ENCODE peak calls at places on chromosomes 12 and 14, in six cellular contexts. H is upper lobe of right lung, E is breast epithelium, X is Peyer's patch, K is Panc1, A is HCT116. O is an unnamed sample.

GRCh38 chr14:90613997-90614396 is 202.2 kb downstream of the TTC7B start:
- DNase-seq in X (no peak), H (no peak), E (no peak), A (no peak), K (no peak), O (no peak)

GRCh38 chr12:119693006-119693405 is 25.1 kb downstream of the PRKAB1 start:
- DNase-seq in X (no peak), H (no peak), K (no peak), E (no peak), A (no peak), O (peak; percentile 39)

GRCh38 chr14:63475761-63476160 is 67.4 kb downstream of the PPP2R5E start:
- DNase-seq in H (no peak), E (no peak), K (no peak), X (no peak), A (no peak), O (no peak)

GRCh38 chr14:81511110-81511900 is 22.3 kb downstream of the SEL1L start:
- DNase-seq in K (no peak), X (no peak), A (no peak), H (no peak), E (no peak), O (no peak)

GRCh38 chr12:98297557-98297956 is 217.8 kb upstream of the TMPO start:
- DNase-seq in K (no peak), X (no peak), A (no peak), E (no peak), H (no peak), O (no peak)

GRCh38 chr12:49866859-49867579 is 24.1 kb upstream of the BCDIN3D start:
- DNase-seq in K (peak; percentile 43), X (peak; percentile 71), E (peak; percentile 70), H (peak; percentile 86), A (peak; percentile 52), O (no peak)

GRCh38 chr12:83016226-83016835 is 329.6 kb downstream of the TMTC2 start:
- DNase-seq in A (peak; percentile 79), K (no peak), H (no peak), E (no peak), X (no peak), O (peak; percentile 59)

GRCh38 chr12:11269607-11270006 is at the start of gene PRB3:
- DNase-seq in X (no peak), H (no peak), K (no peak), A (no peak), E (no peak), O (no peak)

GRCh38 chr12:30457621-30458289 is 237.9 kb downstream of the IPO8 start:
- DNase-seq in E (no peak), K (no peak), A (peak; percentile 75), H (no peak), X (no peak), O (peak; percentile 43)

GRCh38 chr12:45644521-45644920 is 85.0 kb upstream of the ARID2 start:
- DNase-seq in X (no peak), K (no peak), E (no peak), A (no peak), H (no peak), O (peak; percentile 49)

GRCh38 chr12:96872946-96873345 is 34.1 kb upstream of the NEDD1 start:
- DNase-seq in X (no peak), H (no peak), A (no peak), K (no peak), E (no peak), O (no peak)

GRCh38 chr14:105945891-105946290 is 419.5 kb downstream of the TMEM121 start:
- DNase-seq in K (no peak), H (no peak), E (no peak), A (no peak), X (no peak), O (no peak)

GRCh38 chr12:21851151-21851550 is 76.6 kb upstream of the KCNJ8 start:
- DNase-seq in K (no peak), H (no peak), E (no peak), X (no peak), A (no peak), O (no peak)

GRCh38 chr12:110937104-110937641 is 16.8 kb upstream of the MYL2 start:
- DNase-seq in X (peak; percentile 23), E (no peak), A (peak; percentile 57), K (peak; percentile 36), H (peak; percentile 74), O (no peak)

GRCh38 chr14:101058571-101058970 is 155.0 kb upstream of the RTL1 start:
- DNase-seq in H (no peak), A (no peak), K (no peak), X (no peak), E (no peak), O (no peak)

GRCh38 chr12:67460388-67460787 is 188.2 kb upstream of the DYRK2 start:
- DNase-seq in A (no peak), E (no peak), K (no peak), H (no peak), X (no peak), O (no peak)

GRCh38 chr12:114123108-114123507 is 157.0 kb upstream of the RBM19 start:
- DNase-seq in E (no peak), K (no peak), H (no peak), A (no peak), X (no peak), O (no peak)

GRCh38 chr14:101008631-101009336 is 105.3 kb upstream of the RTL1 start:
- DNase-seq in H (peak; percentile 28), A (no peak), K (no peak), E (no peak), X (no peak), O (no peak)

GRCh38 chr12:52145228-52145940 is 46.4 kb downstream of the KRT80 start:
- DNase-seq in K (no peak), H (no peak), X (no peak), A (no peak), E (peak; percentile 37), O (no peak)

GRCh38 chr12:67541625-67541991 is 106.9 kb upstream of the DYRK2 start:
- DNase-seq in A (no peak), X (peak; percentile 36), E (no peak), K (no peak), H (no peak), O (no peak)

GRCh38 chr12:25994252-25994651 is 35.8 kb downstream of the RASSF8 start:
- DNase-seq in H (no peak), E (no peak), X (no peak), K (no peak), A (no peak), O (no peak)

GRCh38 chr12:19299765-19300164 is 139.5 kb upstream of the AEBP2 start:
- DNase-seq in H (no peak), X (no peak), A (peak; percentile 7), E (no peak), K (no peak), O (peak; percentile 60)

GRCh38 chr14:102849522-102850379 is 72.5 kb downstream of the TRAF3 start:
- DNase-seq in A (no peak), X (no peak), E (no peak), H (no peak), K (no peak), O (no peak)
- H3K27ac ChIP-seq in A (no peak overlapping the region), X (peak overlapping the region; percentile 87), E (peak overlapping the region; percentile 8), H (no peak overlapping the region), K (no peak overlapping the region), O (no peak overlapping the region)

GRCh38 chr14:44914849-44915248 is 46.9 kb downstream of the KLHL28 start:
- DNase-seq in E (no peak), X (no peak), A (no peak), H (no peak), K (no peak), O (no peak)

GRCh38 chr14:44910826-44911225 is 50.9 kb downstream of the KLHL28 start:
- DNase-seq in K (no peak), H (no peak), E (no peak), X (no peak), A (no peak), O (no peak)

DNA sequence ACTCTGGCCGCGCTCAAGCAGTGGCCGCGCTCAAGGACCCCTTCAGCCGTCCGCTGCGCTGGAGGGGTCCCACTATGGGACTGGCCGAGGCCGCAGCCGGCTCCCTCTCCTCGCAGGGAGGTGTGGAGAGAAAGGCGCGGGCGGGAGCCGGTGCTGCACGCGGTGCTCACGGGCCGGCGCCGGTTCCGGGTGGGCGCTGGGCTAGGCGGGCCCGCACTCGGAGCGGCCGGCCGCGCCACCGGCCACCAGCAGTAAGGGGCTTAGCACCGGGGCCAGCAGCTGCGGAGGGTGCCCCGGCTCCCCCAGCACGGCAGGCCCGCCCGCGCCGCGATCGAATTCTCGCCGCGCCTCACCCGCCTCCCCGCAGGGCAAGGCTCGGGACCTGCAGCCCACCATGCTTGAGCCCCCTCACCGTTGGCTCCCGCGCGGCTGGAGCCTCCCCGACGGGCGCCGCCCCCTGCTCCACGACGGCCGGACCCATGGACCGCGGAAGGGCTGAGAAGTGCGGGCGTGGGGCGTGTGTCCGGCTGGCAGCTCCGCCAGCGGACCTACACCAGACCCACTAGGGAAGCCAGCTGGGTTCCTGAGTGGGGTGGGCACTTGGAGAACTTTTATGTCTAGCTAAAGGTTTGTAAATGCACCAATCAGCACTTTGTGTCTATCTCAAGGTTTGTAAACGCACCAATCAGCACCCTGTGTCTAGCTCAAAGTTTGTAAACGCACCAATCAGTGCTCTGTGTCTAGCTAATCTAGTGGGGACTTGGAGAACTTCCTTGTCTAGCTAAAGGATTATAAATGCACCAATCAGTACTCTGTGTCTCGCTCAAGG is 49.5 kb downstream of the KLHL28 start:
- DNase-seq in E (no peak), H (no peak), X (no peak), A (no peak), K (no peak), O (no peak)
- H3K27ac ChIP-seq in E (no peak overlapping the region), H (no peak overlapping the region), X (no peak overlapping the region), A (no peak overlapping the region), K (no peak overlapping the region), O (no peak overlapping the region)

DNA sequence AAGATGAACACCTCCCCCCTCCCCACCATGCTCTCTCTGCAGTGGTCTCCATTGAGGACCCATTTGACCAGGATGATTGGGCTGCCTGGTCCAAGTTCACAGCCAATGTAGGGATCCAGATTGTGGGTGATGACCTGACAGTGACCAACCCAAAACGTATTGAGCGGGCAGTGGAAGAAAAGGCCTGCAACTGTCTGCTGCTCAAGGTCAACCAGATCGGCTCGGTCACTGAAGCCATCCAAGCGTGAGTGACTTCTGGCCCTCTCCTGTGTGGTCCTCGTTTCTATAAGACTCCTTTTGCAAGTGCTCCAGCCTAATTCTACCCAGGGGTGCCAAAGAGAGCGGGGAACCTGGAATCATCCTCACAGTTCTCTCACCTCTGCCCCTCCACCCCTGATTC is 6.2 kb upstream of the ATN1 start:
- DNase-seq in K (no peak), E (no peak), A (no peak), H (no peak), X (no peak), O (no peak)
- H3K27ac ChIP-seq in K (no peak overlapping the region), E (no peak overlapping the region), A (no peak overlapping the region), H (no peak overlapping the region), X (no peak overlapping the region), O (no peak overlapping the region)

GRCh38 chr12:124523071-124523470 is 44.3 kb downstream of the NCOR2 start:
- DNase-seq in X (no peak), H (no peak), K (no peak), E (peak; percentile 60), A (no peak), O (no peak)

GRCh38 chr12:124524231-124524925 is 43.0 kb downstream of the NCOR2 start:
- DNase-seq in K (no peak), X (no peak), A (no peak), E (no peak), H (no peak), O (no peak)

GRCh38 chr12:124527861-124528561 is 39.4 kb downstream of the NCOR2 start:
- DNase-seq in A (no peak), X (no peak), K (no peak), E (no peak), H (no peak), O (no peak)

GRCh38 chr12:124525927-124526692 is 41.3 kb downstream of the NCOR2 start:
- DNase-seq in H (no peak), X (no peak), K (no peak), E (no peak), A (no peak), O (no peak)

GRCh38 chr12:124525455-124525854 is 42.0 kb downstream of the NCOR2 start:
- DNase-seq in H (no peak), K (no peak), E (no peak), A (no peak), X (no peak), O (no peak)
- H3K27ac ChIP-seq in H (no peak overlapping the region), K (peak overlapping the region; percentile 77), E (peak overlapping the region; percentile 88), A (no peak overlapping the region), X (no peak overlapping the region), O (peak overlapping the region; percentile 69)

O was measured in epithelial cell of prostate.